ENCODE peak calls at places on chromosomes 1 and 21, in four cellular contexts. L is neuronal stem cell, T is H9, G is H1. Q is an unnamed sample.

GRCh38 chr1:56525463-56526155 is 53.8 kb downstream of the PLPP3 start:
- DNase-seq in L (no peak), T (no peak), G (no peak), Q (no peak)

GRCh38 chr21:45371092-45371491 is 33.9 kb upstream of the COL18A1 start:
- DNase-seq in L (no peak), T (no peak), G (no peak), Q (no peak)

GRCh38 chr1:108679586-108680213 is 12.4 kb upstream of the PRPF38B start:
- DNase-seq in L (no peak), T (no peak), G (no peak), Q (no peak)

GRCh38 chr1:220952941-220953340 is 73.7 kb downstream of the HLX start:
- DNase-seq in L (no peak), T (no peak), G (no peak), Q (no peak)

GRCh38 chr1:119546641-119547040 is 39.6 kb downstream of the HSD3B1 start:
- DNase-seq in L (no peak), T (no peak), G (no peak), Q (peak; percentile 77)

GRCh38 chr1:56566040-56566774 is 13.2 kb downstream of the PLPP3 start:
- DNase-seq in L (no peak), T (no peak), G (no peak), Q (no peak)

GRCh38 chr1:6350416-6351088 is 43.0 kb downstream of the ACOT7 start:
- DNase-seq in L (no peak), T (no peak), G (no peak), Q (no peak)

GRCh38 chr1:19073311-19074186 is 117.1 kb upstream of the IFFO2 start:
- DNase-seq in L (no peak), T (no peak), G (no peak), Q (no peak)

GRCh38 chr1:150001415-150001814 is 9.1 kb downstream of the OTUD7B start:
- DNase-seq in L (no peak), T (no peak), G (no peak), Q (no peak)

GRCh38 chr1:162033445-162033844 is 9.8 kb upstream of the OLFML2B start:
- DNase-seq in L (no peak), T (no peak), G (no peak), Q (no peak)

GRCh38 chr1:206538086-206538781 is 30.9 kb downstream of the RASSF5 start:
- DNase-seq in L (no peak), T (no peak), G (no peak), Q (no peak)

GRCh38 chr1:19416145-19416544 is 69.2 kb downstream of the CAPZB start:
- DNase-seq in L (no peak), T (no peak), G (no peak), Q (no peak)

GRCh38 chr1:183609313-183609712 is 19.1 kb upstream of the NCF2 start:
- DNase-seq in L (no peak), T (no peak), G (no peak), Q (no peak)

GRCh38 chr1:172238969-172239368 is 181.5 kb upstream of the C1orf105 start:
- DNase-seq in L (no peak), T (no peak), G (no peak), Q (no peak)

GRCh38 chr1:119396982-119397381 is 18.0 kb upstream of the HSD3B2 start:
- DNase-seq in L (no peak), T (no peak), G (no peak), Q (no peak)

GRCh38 chr1:162757476-162757875 is 33.0 kb upstream of the HSD17B7 start:
- DNase-seq in L (no peak), T (no peak), G (no peak), Q (no peak)

GRCh38 chr1:87512431-87512830 is 183.8 kb downstream of the LMO4 start:
- DNase-seq in L (no peak), T (no peak), G (no peak), Q (no peak)

GRCh38 chr1:89298461-89298860 is 25.8 kb upstream of the GBP5 start:
- DNase-seq in L (no peak), T (no peak), G (no peak), Q (no peak)

GRCh38 chr1:90474158-90474557 is 242.9 kb downstream of the BARHL2 start:
- DNase-seq in L (no peak), T (no peak), G (no peak), Q (no peak)

GRCh38 chr1:232179896-232180760 is 449.8 kb downstream of the SIPA1L2 start:
- DNase-seq in L (no peak), T (no peak), G (no peak), Q (no peak)

GRCh38 chr1:225877570-225877969 is 4.6 kb downstream of the TMEM63A start:
- DNase-seq in L (peak; percentile 46), T (peak; percentile 75), G (no peak), Q (peak; percentile 18)

GRCh38 chr1:223872308-223872878 is 26.6 kb upstream of the TP53BP2 start:
- DNase-seq in L (no peak), T (no peak), G (no peak), Q (peak; percentile 8)

GRCh38 chr1:181413836-181414235 is 69.5 kb upstream of the CACNA1E start:
- DNase-seq in L (no peak), T (no peak), G (no peak), Q (no peak)

GRCh38 chr21:42833859-42834729 is 45.2 kb downstream of the WDR4 start:
- DNase-seq in L (no peak), T (no peak), G (no peak), Q (no peak)

GRCh38 chr21:28387220-28387619 is 605.5 kb downstream of the LTN1 start:
- DNase-seq in L (no peak), T (no peak), G (no peak), Q (no peak)

GRCh38 chr1:216518844-216519627 is 95.8 kb upstream of the USH2A start:
- DNase-seq in L (no peak), T (no peak), G (no peak), Q (no peak)

GRCh38 chr1:216523043-216523442 is 99.8 kb upstream of the USH2A start:
- DNase-seq in L (no peak), T (no peak), G (no peak), Q (peak; percentile 51)

GRCh38 chr1:216528816-216529215 is 105.6 kb upstream of the USH2A start:
- DNase-seq in L (no peak), T (no peak), G (no peak), Q (peak; percentile 84)

GRCh38 chr1:216521477-216521876 is 98.2 kb upstream of the USH2A start:
- DNase-seq in L (no peak), T (no peak), G (no peak), Q (no peak)

DNA sequence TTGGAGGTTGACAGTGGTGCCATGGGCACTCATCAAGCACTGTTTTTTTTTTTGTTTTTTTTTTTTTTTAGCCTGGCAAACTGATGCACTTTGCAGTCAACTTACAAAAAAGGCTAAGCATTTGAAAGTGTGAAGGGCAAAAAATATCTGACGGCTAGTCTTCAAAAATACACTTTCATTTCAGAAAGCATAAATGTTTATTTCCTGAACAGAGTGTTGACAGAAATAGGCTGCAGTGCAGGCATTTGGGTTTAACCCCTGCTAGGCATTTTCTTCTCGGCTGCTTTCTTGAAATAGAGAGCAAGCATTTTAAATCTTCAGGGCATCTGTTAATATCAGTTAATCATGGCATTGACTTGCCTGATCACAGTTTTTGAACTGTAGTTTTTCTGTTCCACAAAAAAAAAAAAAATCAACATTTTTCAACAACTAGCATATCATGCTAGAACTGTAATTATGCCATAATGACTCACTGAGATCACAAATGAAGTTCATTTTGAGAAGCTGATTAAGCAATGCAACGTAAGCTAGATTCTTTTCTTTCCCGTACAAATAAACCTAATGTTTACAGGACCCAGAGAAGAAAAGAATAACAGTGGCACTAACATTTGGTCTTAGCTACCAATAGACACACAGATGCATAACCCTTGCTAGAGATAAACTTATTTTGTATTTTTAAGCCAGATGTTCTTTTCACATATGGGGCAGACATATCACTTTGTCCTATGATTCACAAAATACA is 100.4 kb upstream of the USH2A start:
- DNase-seq in L (no peak), T (no peak), G (no peak), Q (no peak)
- H3K23ac ChIP-seq in L (no peak overlapping the region), T (no peak overlapping the region), G (no peak overlapping the region), Q (no peak overlapping the region)

GRCh38 chr1:53114581-53115400 is 27.6 kb downstream of the SLC1A7 start:
- DNase-seq in L (no peak), T (no peak), G (no peak), Q (no peak)
- H2BK12ac ChIP-seq in L (peak overlapping the region; percentile 31), T (no peak overlapping the region), G (no peak overlapping the region), Q (no peak overlapping the region)

GRCh38 chr1:46302091-46303037 is 1.1 kb downstream of the LRRC41 start:
- DNase-seq in L (peak; percentile 63), T (peak; percentile 54), G (no peak), Q (peak; percentile 19)
- H3K9ac ChIP-seq in L (peak overlapping the region; percentile 98), T (peak overlapping the region; percentile 39), G (peak overlapping the region; percentile 24), Q (peak overlapping the region; percentile 89)

GRCh38 chr21:38840456-38841129 is 34.9 kb downstream of the ETS2 start:
- DNase-seq in L (no peak), T (no peak), G (no peak), Q (peak; percentile 55)
- H3K23ac ChIP-seq in L (no peak overlapping the region), T (no peak overlapping the region), G (no peak overlapping the region), Q (no peak overlapping the region)

GRCh38 chr1:14841456-14841855 is 243.0 kb downstream of the KAZN start:
- DNase-seq in L (no peak), T (no peak), G (no peak), Q (no peak)

GRCh38 chr1:14841951-14842350 is 243.5 kb downstream of the KAZN start:
- DNase-seq in L (no peak), T (no peak), G (no peak), Q (no peak)

GRCh38 chr1:14844359-14844758 is 245.9 kb downstream of the KAZN start:
- DNase-seq in L (no peak), T (no peak), G (no peak), Q (no peak)

GRCh38 chr1:14842361-14842760 is 243.9 kb downstream of the KAZN start:
- DNase-seq in L (no peak), T (no peak), G (no peak), Q (no peak)

DNA sequence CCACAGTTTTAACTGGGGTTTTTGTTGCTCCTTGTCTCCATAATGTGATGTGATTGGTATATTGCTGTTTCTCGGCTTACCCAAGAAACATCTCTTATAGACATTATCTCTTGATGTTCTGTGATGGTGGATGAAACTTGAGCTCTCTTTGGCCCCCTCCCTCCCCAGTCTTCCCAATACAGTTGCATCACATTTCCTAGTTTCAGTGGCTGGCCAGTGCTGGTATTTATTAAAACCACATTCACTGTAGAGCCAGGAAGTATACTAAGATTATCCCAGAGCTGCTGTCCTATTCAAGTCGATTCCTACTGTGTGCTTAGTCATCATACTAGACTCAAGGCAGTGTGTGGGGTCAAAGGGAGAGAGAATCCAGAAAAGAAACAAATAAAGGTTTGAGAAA is 244.4 kb downstream of the KAZN start:
- DNase-seq in L (no peak), T (no peak), G (no peak), Q (no peak)
- H2BK12ac ChIP-seq in L (no peak overlapping the region), T (no peak overlapping the region), G (no peak overlapping the region), Q (no peak overlapping the region)

GRCh38 chr1:24502168-24503002 is at the start of gene RCAN3:
- DNase-seq in L (peak; percentile 65), T (peak; percentile 87), G (peak; percentile 59), Q (peak; percentile 89)
- H3K9ac ChIP-seq in L (no peak within 1 kb of the TSS), T (peak within 1 kb of the TSS; percentile 39), G (peak within 1 kb of the TSS; percentile 62), Q (peak within 1 kb of the TSS; percentile 70)

GRCh38 chr1:24932284-24932683 is 2.2 kb upstream of the RUNX3 start:
- DNase-seq in L (peak; percentile 54), T (peak; percentile 83), G (no peak), Q (peak; percentile 58)
- H3K23ac ChIP-seq in L (no peak overlapping the region), T (no peak overlapping the region), G (no peak overlapping the region), Q (no peak overlapping the region)